ENCODE peak calls at places on chromosome 13, in six cellular contexts. S is GM13976; G is AG20443; H is bronchial epithelial cell; A is central memory CD8-positive, alpha-beta T cell; F is AG08396. Y is an unnamed sample.

GRCh38 chr13:91142572-91142971 is 204.9 kb upstream of the MIR17HG start:
- DNase-seq in G (peak), F (no peak), A (no peak), H (peak), S (no peak), Y (no peak)

GRCh38 chr13:42048625-42049453 is at the start of gene DGKH:
- DNase-seq in F (peak), G (peak), H (peak), A (peak), S (peak), Y (peak)

GRCh38 chr13:112454648-112455334 is 78.6 kb downstream of the SPACA7 start:
- DNase-seq in F (no peak), G (no peak), A (no peak), H (no peak), S (no peak), Y (no peak)

GRCh38 chr13:19586904-19587634 is 25.7 kb upstream of the TPTE2 start:
- DNase-seq in A (peak), G (no peak), H (no peak), S (peak), F (no peak), Y (peak)

GRCh38 chr13:47334173-47334572 is 437.3 kb upstream of the HTR2A start:
- DNase-seq in A (no peak), S (no peak), G (peak), H (no peak), F (peak), Y (no peak)

GRCh38 chr13:99176309-99177276 is 24.1 kb upstream of the UBAC2 start:
- DNase-seq in S (peak), H (peak), G (peak), F (peak), A (peak), Y (peak)

GRCh38 chr13:59915252-59915651 is 248.5 kb downstream of the DIAPH3 start:
- DNase-seq in F (no peak), S (no peak), H (no peak), A (no peak), G (no peak), Y (no peak)

GRCh38 chr13:23552171-23552570 is 18.0 kb upstream of the TNFRSF19 start:
- DNase-seq in A (no peak), F (no peak), G (no peak), H (no peak), S (no peak), Y (no peak)

GRCh38 chr13:36129539-36129938 is 1.6 kb downstream of the DCLK1 start:
- DNase-seq in A (no peak), G (no peak), F (no peak), S (no peak), H (no peak), Y (no peak)

GRCh38 chr13:50979187-50979586 is 69.6 kb downstream of the RNASEH2B start:
- DNase-seq in S (no peak), A (no peak), H (no peak), G (no peak), F (no peak), Y (no peak)

GRCh38 chr13:51914137-51914493 is 52.3 kb downstream of the CCDC70 start:
- DNase-seq in G (no peak), H (peak), F (no peak), A (no peak), S (no peak), Y (no peak)

GRCh38 chr13:68927387-68928026 is 1180.1 kb upstream of the ATXN8OS start:
- DNase-seq in F (no peak), S (no peak), H (peak), G (no peak), A (no peak), Y (no peak)

GRCh38 chr13:22278336-22278929 is 607.6 kb downstream of the FGF9 start:
- DNase-seq in G (peak), A (peak), S (peak), H (peak), F (peak), Y (peak)

GRCh38 chr13:102286326-102286725 is 115.5 kb downstream of the FGF14 start:
- DNase-seq in A (no peak), S (no peak), F (peak), H (peak), G (peak), Y (no peak)

GRCh38 chr13:27969073-27969865 is at the start of gene CDX2:
- DNase-seq in H (no peak), A (no peak), F (no peak), S (peak), G (no peak), Y (no peak)

GRCh38 chr13:114035583-114036501 is 62.0 kb upstream of the C13orf46 start:
- DNase-seq in H (no peak), F (peak), G (peak), S (no peak), A (no peak), Y (no peak)

GRCh38 chr13:27170521-27171243 is 929 bp downstream of the USP12 start:
- DNase-seq in H (no peak), G (peak), F (peak), S (peak), A (no peak), Y (no peak)

GRCh38 chr13:104571161-104571889 is 1505.1 kb upstream of the SLC10A2 start:
- DNase-seq in S (peak), H (peak), A (no peak), G (peak), F (peak), Y (no peak)

GRCh38 chr13:43514326-43514725 is 272.4 kb downstream of the ENOX1 start:
- DNase-seq in G (no peak), A (no peak), S (no peak), F (no peak), H (no peak), Y (no peak)

GRCh38 chr13:27712421-27712820 is 79.9 kb upstream of the GSX1 start:
- DNase-seq in G (no peak), S (peak), H (peak), F (no peak), A (no peak), Y (no peak)

GRCh38 chr13:24038846-24039330 is 121.6 kb upstream of the SPATA13 start:
- DNase-seq in F (peak), H (no peak), S (no peak), G (peak), A (no peak), Y (no peak)

GRCh38 chr13:92074658-92075057 is 676.2 kb downstream of the GPC5 start:
- DNase-seq in G (no peak), H (peak), A (no peak), S (peak), F (no peak), Y (no peak)

GRCh38 chr13:79874396-79875360 is 393.7 kb downstream of the NDFIP2 start:
- DNase-seq in H (peak), G (peak), S (no peak), F (no peak), A (no peak), Y (no peak)

GRCh38 chr13:71721117-71721516 is 145.9 kb downstream of the DACH1 start:
- DNase-seq in F (no peak), H (no peak), G (no peak), S (no peak), A (no peak), Y (no peak)

GRCh38 chr13:48782429-48782840 is 128.7 kb downstream of the CYSLTR2 start:
- DNase-seq in F (no peak), A (no peak), H (no peak), S (no peak), G (no peak), Y (no peak)

Y was measured in naive thymus-derived CD4-positive, alpha-beta T cell.